ENCODE peak calls at places on chromosome 1, in nine cellular contexts. One of them, this sample, is unnamed.

GRCh38 chr1:180228648-180229482 is 1.2 kb upstream of the LHX4 start:
- DNase-seq in astrocyte of the spinal cord: no peak
- DNase-seq in endothelial cell: no peak
- DNase-seq in mammary epithelial cell: no peak
- DNase-seq in thoracic aorta: no peak
- DNase-seq in AG04450: no peak
- DNase-seq in colonic mucosa: no peak
- DNase-seq in HFF-Myc: no peak
- DNase-seq in fibroblast of lung: no peak
- DNase-seq in this sample: no peak

GRCh38 chr1:211247921-211248320 is 11.2 kb upstream of the RCOR3 start:
- DNase-seq in thoracic aorta: no peak
- DNase-seq in AG04450: no peak
- DNase-seq in fibroblast of lung: no peak
- DNase-seq in astrocyte of the spinal cord: no peak
- DNase-seq in endothelial cell: no peak
- DNase-seq in HFF-Myc: no peak
- DNase-seq in colonic mucosa: no peak
- DNase-seq in mammary epithelial cell: no peak
- DNase-seq in this sample: no peak

GRCh38 chr1:98103617-98104284 is 182.9 kb upstream of the DPYD start:
- DNase-seq in astrocyte of the spinal cord: peak
- DNase-seq in AG04450: no peak
- DNase-seq in HFF-Myc: no peak
- DNase-seq in fibroblast of lung: peak
- DNase-seq in mammary epithelial cell: no peak
- DNase-seq in colonic mucosa: no peak
- DNase-seq in endothelial cell: no peak
- DNase-seq in thoracic aorta: no peak
- DNase-seq in this sample: no peak

GRCh38 chr1:223401873-223402789 is 8.9 kb downstream of the CCDC185 start:
- DNase-seq in mammary epithelial cell: peak
- DNase-seq in colonic mucosa: no peak
- DNase-seq in thoracic aorta: no peak
- DNase-seq in endothelial cell: no peak
- DNase-seq in HFF-Myc: no peak
- DNase-seq in AG04450: peak
- DNase-seq in fibroblast of lung: peak
- DNase-seq in astrocyte of the spinal cord: peak
- DNase-seq in this sample: no peak

GRCh38 chr1:55694297-55694696 is 479.1 kb upstream of the USP24 start:
- DNase-seq in colonic mucosa: no peak
- DNase-seq in mammary epithelial cell: peak
- DNase-seq in HFF-Myc: no peak
- DNase-seq in astrocyte of the spinal cord: no peak
- DNase-seq in thoracic aorta: no peak
- DNase-seq in AG04450: no peak
- DNase-seq in endothelial cell: no peak
- DNase-seq in fibroblast of lung: no peak
- DNase-seq in this sample: no peak

GRCh38 chr1:30663596-30664091 is 59.7 kb downstream of the MATN1 start:
- DNase-seq in astrocyte of the spinal cord: no peak
- DNase-seq in thoracic aorta: no peak
- DNase-seq in AG04450: no peak
- DNase-seq in mammary epithelial cell: no peak
- DNase-seq in endothelial cell: no peak
- DNase-seq in fibroblast of lung: no peak
- DNase-seq in HFF-Myc: no peak
- DNase-seq in colonic mucosa: no peak
- DNase-seq in this sample: no peak

GRCh38 chr1:92186081-92186480 is 31.6 kb upstream of the C1orf146 start:
- DNase-seq in AG04450: no peak
- DNase-seq in mammary epithelial cell: peak
- DNase-seq in HFF-Myc: no peak
- DNase-seq in colonic mucosa: no peak
- DNase-seq in astrocyte of the spinal cord: peak
- DNase-seq in thoracic aorta: no peak
- DNase-seq in fibroblast of lung: no peak
- DNase-seq in endothelial cell: no peak
- DNase-seq in this sample: no peak

GRCh38 chr1:206471993-206472392 is 1.7 kb downstream of the IKBKE start:
- DNase-seq in colonic mucosa: no peak
- DNase-seq in HFF-Myc: no peak
- DNase-seq in mammary epithelial cell: no peak
- DNase-seq in astrocyte of the spinal cord: no peak
- DNase-seq in AG04450: no peak
- DNase-seq in thoracic aorta: no peak
- DNase-seq in endothelial cell: no peak
- DNase-seq in fibroblast of lung: no peak
- DNase-seq in this sample: no peak

GRCh38 chr1:94636625-94637024 is 95.1 kb upstream of the F3 start:
- DNase-seq in colonic mucosa: no peak
- DNase-seq in mammary epithelial cell: peak
- DNase-seq in astrocyte of the spinal cord: no peak
- DNase-seq in HFF-Myc: no peak
- DNase-seq in fibroblast of lung: peak
- DNase-seq in endothelial cell: no peak
- DNase-seq in AG04450: no peak
- DNase-seq in thoracic aorta: no peak
- DNase-seq in this sample: no peak

GRCh38 chr1:204213668-204214662 is at the start of gene GOLT1A:
- DNase-seq in astrocyte of the spinal cord: peak
- DNase-seq in endothelial cell: peak
- DNase-seq in colonic mucosa: peak
- DNase-seq in mammary epithelial cell: peak
- DNase-seq in thoracic aorta: no peak
- DNase-seq in AG04450: peak
- DNase-seq in fibroblast of lung: peak
- DNase-seq in HFF-Myc: peak
- DNase-seq in this sample: no peak

GRCh38 chr1:54280652-54281051 is 80.7 kb downstream of the MRPL37 start:
- DNase-seq in endothelial cell: no peak
- DNase-seq in mammary epithelial cell: no peak
- DNase-seq in HFF-Myc: no peak
- DNase-seq in thoracic aorta: no peak
- DNase-seq in fibroblast of lung: peak
- DNase-seq in colonic mucosa: no peak
- DNase-seq in astrocyte of the spinal cord: peak
- DNase-seq in AG04450: no peak
- DNase-seq in this sample: no peak

GRCh38 chr1:241998412-241998921 is 431 bp downstream of the MAP1LC3C start:
- DNase-seq in endothelial cell: peak
- DNase-seq in AG04450: peak
- DNase-seq in astrocyte of the spinal cord: peak
- DNase-seq in colonic mucosa: peak
- DNase-seq in HFF-Myc: no peak
- DNase-seq in mammary epithelial cell: peak
- DNase-seq in thoracic aorta: peak
- DNase-seq in fibroblast of lung: peak
- DNase-seq in this sample: peak

GRCh38 chr1:26411624-26412074 is 1.0 kb downstream of the LIN28A start:
- DNase-seq in astrocyte of the spinal cord: no peak
- DNase-seq in thoracic aorta: no peak
- DNase-seq in HFF-Myc: no peak
- DNase-seq in AG04450: no peak
- DNase-seq in fibroblast of lung: no peak
- DNase-seq in colonic mucosa: no peak
- DNase-seq in mammary epithelial cell: no peak
- DNase-seq in endothelial cell: no peak
- DNase-seq in this sample: no peak

GRCh38 chr1:173122958-173123852 is 72.5 kb upstream of the TNFSF18 start:
- DNase-seq in endothelial cell: peak
- DNase-seq in colonic mucosa: peak
- DNase-seq in astrocyte of the spinal cord: peak
- DNase-seq in mammary epithelial cell: peak
- DNase-seq in fibroblast of lung: peak
- DNase-seq in thoracic aorta: no peak
- DNase-seq in AG04450: peak
- DNase-seq in HFF-Myc: peak
- DNase-seq in this sample: no peak

GRCh38 chr1:54884768-54885167 is 2.2 kb downstream of the DHCR24 start:
- DNase-seq in fibroblast of lung: no peak
- DNase-seq in mammary epithelial cell: no peak
- DNase-seq in astrocyte of the spinal cord: no peak
- DNase-seq in AG04450: no peak
- DNase-seq in thoracic aorta: no peak
- DNase-seq in colonic mucosa: no peak
- DNase-seq in HFF-Myc: no peak
- DNase-seq in endothelial cell: no peak
- DNase-seq in this sample: no peak

GRCh38 chr1:78645728-78646127 is 3.9 kb upstream of the IFI44 start:
- DNase-seq in HFF-Myc: no peak
- DNase-seq in thoracic aorta: no peak
- DNase-seq in endothelial cell: no peak
- DNase-seq in mammary epithelial cell: no peak
- DNase-seq in astrocyte of the spinal cord: no peak
- DNase-seq in AG04450: no peak
- DNase-seq in fibroblast of lung: no peak
- DNase-seq in colonic mucosa: no peak
- DNase-seq in this sample: no peak

GRCh38 chr1:75614455-75615379 is 3.8 kb upstream of the SLC44A5 start:
- DNase-seq in HFF-Myc: no peak
- DNase-seq in AG04450: no peak
- DNase-seq in endothelial cell: peak
- DNase-seq in mammary epithelial cell: peak
- DNase-seq in astrocyte of the spinal cord: peak
- DNase-seq in fibroblast of lung: peak
- DNase-seq in colonic mucosa: peak
- DNase-seq in thoracic aorta: no peak
- DNase-seq in this sample: peak

GRCh38 chr1:226649780-226650179 is 89.3 kb downstream of the ITPKB start:
- DNase-seq in colonic mucosa: no peak
- DNase-seq in HFF-Myc: no peak
- DNase-seq in AG04450: no peak
- DNase-seq in astrocyte of the spinal cord: no peak
- DNase-seq in mammary epithelial cell: no peak
- DNase-seq in thoracic aorta: no peak
- DNase-seq in endothelial cell: peak
- DNase-seq in fibroblast of lung: peak
- DNase-seq in this sample: no peak
- TF ChIP-seq CTCF in colonic mucosa: no peak
- TF ChIP-seq CTCF in HFF-Myc: peak
- TF ChIP-seq CTCF in AG04450: peak
- TF ChIP-seq CTCF in astrocyte of the spinal cord: peak
- TF ChIP-seq CTCF in mammary epithelial cell: peak
- TF ChIP-seq CTCF in thoracic aorta: no peak
- TF ChIP-seq CTCF in endothelial cell: no peak
- TF ChIP-seq CTCF in fibroblast of lung: peak
- TF ChIP-seq CTCF in this sample: peak

DNA sequence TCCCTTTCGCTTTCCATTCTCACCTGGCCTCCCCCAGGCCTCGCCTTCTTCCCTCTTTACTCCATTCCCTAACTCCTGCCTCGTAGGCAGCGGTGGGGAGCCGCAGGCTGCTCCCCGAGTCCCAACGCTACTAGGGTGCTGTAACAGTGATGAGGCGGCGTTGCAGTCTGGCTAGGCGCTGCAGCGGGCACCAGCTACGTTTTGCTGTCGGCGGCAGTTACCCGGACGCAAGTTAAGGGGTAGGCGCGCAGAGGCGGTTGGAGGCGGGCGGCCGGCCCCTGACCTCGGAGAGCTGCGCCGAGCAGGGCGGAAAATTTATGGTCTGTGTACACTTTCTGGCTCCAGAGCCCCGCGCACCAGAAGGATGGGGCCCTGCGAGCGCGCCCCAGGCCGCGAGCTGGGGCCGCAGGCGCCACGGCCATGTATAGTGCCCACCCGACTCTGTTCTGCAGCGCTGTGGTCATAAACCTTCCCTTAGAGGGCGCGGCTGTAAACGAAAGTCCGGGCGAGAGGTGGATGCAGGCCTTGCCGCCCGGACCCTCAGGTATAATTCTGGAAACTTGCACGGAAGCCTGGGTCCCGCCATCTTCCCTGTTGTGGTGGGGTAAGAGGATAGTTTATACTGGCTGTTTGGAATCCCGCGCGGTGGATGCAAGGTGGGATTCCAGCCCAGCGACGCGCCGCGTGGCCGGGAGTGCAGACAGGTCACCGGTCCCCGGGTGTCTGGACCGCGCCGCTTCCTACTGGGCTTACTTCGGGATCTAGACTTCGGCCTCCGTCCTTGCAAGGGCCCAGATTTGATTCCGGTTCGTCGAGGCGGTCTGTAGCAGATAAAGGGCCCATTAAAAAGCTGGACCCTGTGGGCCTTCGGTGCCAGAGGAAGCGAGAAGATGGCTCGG is 15.0 kb downstream of the HLX start:
- DNase-seq in mammary epithelial cell: no peak
- DNase-seq in fibroblast of lung: no peak
- DNase-seq in colonic mucosa: no peak
- DNase-seq in thoracic aorta: no peak
- DNase-seq in astrocyte of the spinal cord: no peak
- DNase-seq in endothelial cell: no peak
- DNase-seq in AG04450: no peak
- DNase-seq in HFF-Myc: no peak
- DNase-seq in this sample: no peak
- TF ChIP-seq CTCF in mammary epithelial cell: no peak
- TF ChIP-seq CTCF in fibroblast of lung: no peak
- TF ChIP-seq CTCF in colonic mucosa: no peak
- TF ChIP-seq CTCF in thoracic aorta: no peak
- TF ChIP-seq CTCF in astrocyte of the spinal cord: no peak
- TF ChIP-seq CTCF in endothelial cell: no peak
- TF ChIP-seq CTCF in AG04450: no peak
- TF ChIP-seq CTCF in HFF-Myc: no peak
- TF ChIP-seq CTCF in this sample: no peak

DNA sequence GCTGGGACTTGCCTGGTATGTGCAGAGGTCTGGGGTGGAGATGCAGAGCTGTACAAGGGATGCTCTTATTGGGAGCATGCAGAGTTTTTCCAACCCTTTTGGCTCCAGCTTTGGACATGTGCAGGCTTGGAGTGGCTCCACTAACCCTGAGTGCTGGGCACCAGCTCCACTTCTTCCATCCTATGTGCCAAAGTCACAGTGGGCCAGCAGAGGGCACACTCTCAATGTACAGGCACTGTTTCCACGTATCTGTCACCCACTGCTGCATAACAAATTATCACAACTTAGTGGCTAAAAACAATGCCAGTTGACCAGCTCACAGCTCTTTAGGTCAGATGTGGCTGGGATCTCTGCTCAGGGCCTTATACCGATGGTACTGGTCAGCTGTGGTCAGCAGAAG is 631.8 kb downstream of the AJAP1 start:
- DNase-seq in astrocyte of the spinal cord: no peak
- DNase-seq in mammary epithelial cell: no peak
- DNase-seq in endothelial cell: no peak
- DNase-seq in colonic mucosa: no peak
- DNase-seq in AG04450: no peak
- DNase-seq in HFF-Myc: no peak
- DNase-seq in fibroblast of lung: no peak
- DNase-seq in thoracic aorta: no peak
- DNase-seq in this sample: no peak
- TF ChIP-seq CTCF in astrocyte of the spinal cord: no peak
- TF ChIP-seq CTCF in mammary epithelial cell: no peak
- TF ChIP-seq CTCF in endothelial cell: no peak
- TF ChIP-seq CTCF in colonic mucosa: no peak
- TF ChIP-seq CTCF in AG04450: no peak
- TF ChIP-seq CTCF in HFF-Myc: no peak
- TF ChIP-seq CTCF in fibroblast of lung: no peak
- TF ChIP-seq CTCF in thoracic aorta: no peak
- TF ChIP-seq CTCF in this sample: peak

DNA sequence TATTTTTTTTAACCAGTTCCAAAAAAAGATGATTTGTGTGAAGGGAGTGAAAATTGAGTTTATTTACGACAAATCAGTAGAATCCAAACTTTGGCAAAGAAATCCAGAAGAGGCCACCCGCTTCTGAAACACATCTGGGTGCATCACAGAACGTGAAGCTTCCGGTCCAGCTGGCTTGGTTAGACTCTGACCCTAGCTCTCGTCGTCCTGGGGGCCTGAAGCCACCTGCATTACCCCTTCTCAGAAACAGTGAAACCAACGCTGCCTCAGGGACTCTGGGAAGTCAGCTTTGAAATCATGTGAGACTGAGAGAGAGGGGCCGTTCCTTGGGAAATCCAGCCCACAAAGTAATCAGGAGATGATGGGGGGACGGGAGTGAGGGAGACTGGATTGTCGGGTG is 21.8 kb downstream of the AJAP1 start:
- DNase-seq in HFF-Myc: no peak
- DNase-seq in colonic mucosa: no peak
- DNase-seq in mammary epithelial cell: no peak
- DNase-seq in endothelial cell: no peak
- DNase-seq in astrocyte of the spinal cord: no peak
- DNase-seq in thoracic aorta: no peak
- DNase-seq in AG04450: no peak
- DNase-seq in fibroblast of lung: no peak
- DNase-seq in this sample: no peak
- TF ChIP-seq CTCF in HFF-Myc: no peak
- TF ChIP-seq CTCF in colonic mucosa: no peak
- TF ChIP-seq CTCF in mammary epithelial cell: no peak
- TF ChIP-seq CTCF in endothelial cell: no peak
- TF ChIP-seq CTCF in astrocyte of the spinal cord: no peak
- TF ChIP-seq CTCF in thoracic aorta: no peak
- TF ChIP-seq CTCF in AG04450: no peak
- TF ChIP-seq CTCF in fibroblast of lung: no peak
- TF ChIP-seq CTCF in this sample: no peak

This sample was measured in type B pancreatic cell.